ENCODE peak calls at places on chromosomes 5 and 9, in eight cellular contexts. K, U, A, V, S, F, Q and N are unnamed samples.
A peak's percentile ranks its signal among the peaks of the same experiment; 100 is the strongest.

GRCh38 chr5:34817558-34818351 is 21.2 kb upstream of the TTC23L start:
- DNase-seq in S (no peak), A (no peak), Q (no peak), U (no peak), F (no peak), V (no peak), K (no peak), N (no peak)

GRCh38 chr5:54091416-54092130 is 218.8 kb downstream of the ARL15 start:
- DNase-seq in Q (no peak), U (no peak), F (peak; percentile 51), V (no peak), S (no peak), K (no peak), A (no peak), N (no peak)

GRCh38 chr9:16032799-16033198 is 480.0 kb downstream of the CCDC171 start:
- DNase-seq in S (peak; percentile 55), V (no peak), K (no peak), F (no peak), Q (no peak), A (no peak), U (no peak), N (no peak)

GRCh38 chr9:93830224-93830596 is 124.9 kb downstream of the BARX1 start:
- DNase-seq in U (no peak), Q (no peak), V (no peak), A (peak; percentile 39), F (no peak), S (no peak), K (no peak), N (no peak)

GRCh38 chr5:66440202-66440680 is 156.0 kb upstream of the MAST4 start:
- DNase-seq in Q (no peak), F (no peak), K (no peak), A (no peak), V (no peak), U (no peak), S (no peak), N (no peak)

GRCh38 chr5:101677961-101678360 is 618.1 kb downstream of the SLCO4C1 start:
- DNase-seq in S (no peak), A (no peak), U (no peak), V (no peak), K (no peak), Q (no peak), F (no peak), N (no peak)

GRCh38 chr9:134365791-134366222 is 39.6 kb downstream of the RXRA start:
- DNase-seq in V (peak; percentile 84), K (peak; percentile 85), A (no peak), U (no peak), Q (no peak), F (peak; percentile 57), S (no peak), N (no peak)

GRCh38 chr5:60507687-60508086 is 192.3 kb downstream of the DEPDC1B start:
- DNase-seq in Q (no peak), V (no peak), K (no peak), F (no peak), S (no peak), A (no peak), U (no peak), N (no peak)

GRCh38 chr9:88355166-88355565 is 33.1 kb upstream of the SPIN1 start:
- DNase-seq in K (no peak), Q (no peak), F (no peak), V (no peak), S (peak; percentile 81), A (no peak), U (no peak), N (no peak)

GRCh38 chr5:29042152-29042551 is 2003.8 kb upstream of the CDH9 start:
- DNase-seq in U (no peak), V (no peak), A (no peak), S (no peak), K (no peak), Q (no peak), F (no peak), N (no peak)

GRCh38 chr5:65955746-65956145 is 29.4 kb downstream of the ERBIN start:
- DNase-seq in S (no peak), K (no peak), Q (no peak), U (no peak), F (no peak), V (no peak), A (no peak), N (no peak)

GRCh38 chr9:79565245-79565644 is 6.5 kb upstream of the TLE4 start:
- DNase-seq in K (no peak), Q (peak; percentile 39), A (no peak), S (peak; percentile 65), U (no peak), V (no peak), F (no peak), N (no peak)

GRCh38 chr9:104787306-104788015 is 23.5 kb downstream of the NIPSNAP3B start:
- DNase-seq in U (no peak), V (no peak), Q (no peak), A (no peak), S (no peak), F (no peak), K (no peak), N (no peak)

GRCh38 chr5:50958852-50959457 is 292.5 kb downstream of the PARP8 start:
- DNase-seq in U (no peak), A (no peak), S (peak; percentile 49), Q (peak; percentile 62), F (no peak), V (no peak), K (peak; percentile 59), N (no peak)

GRCh38 chr9:110116543-110116885 is 91.4 kb downstream of the C9orf152 start:
- DNase-seq in U (no peak), Q (no peak), K (no peak), A (no peak), F (no peak), V (no peak), S (peak; percentile 17), N (no peak)
- H3K27ac ChIP-seq in U (no peak overlapping the region), Q (no peak overlapping the region), K (peak overlapping the region; percentile 61), A (no peak overlapping the region), F (no peak overlapping the region), V (peak overlapping the region; percentile 50), S (no peak overlapping the region), N (no peak overlapping the region)

GRCh38 chr5:113060410-113061025 is 83.9 kb downstream of the DCP2 start:
- DNase-seq in A (no peak), S (no peak), Q (no peak), F (no peak), K (no peak), V (no peak), U (no peak), N (no peak)

GRCh38 chr5:113065626-113066025 is 89.0 kb downstream of the DCP2 start:
- DNase-seq in S (no peak), A (no peak), F (no peak), Q (no peak), V (no peak), K (no peak), U (no peak), N (no peak)

GRCh38 chr5:113063927-113064326 is 87.3 kb downstream of the DCP2 start:
- DNase-seq in K (no peak), A (no peak), U (no peak), V (no peak), F (no peak), Q (no peak), S (no peak), N (peak; percentile 12)

GRCh38 chr5:113061851-113062631 is 85.4 kb downstream of the DCP2 start:
- DNase-seq in A (no peak), V (no peak), F (no peak), Q (no peak), U (no peak), K (peak; percentile 33), S (peak; percentile 64), N (no peak)

DNA sequence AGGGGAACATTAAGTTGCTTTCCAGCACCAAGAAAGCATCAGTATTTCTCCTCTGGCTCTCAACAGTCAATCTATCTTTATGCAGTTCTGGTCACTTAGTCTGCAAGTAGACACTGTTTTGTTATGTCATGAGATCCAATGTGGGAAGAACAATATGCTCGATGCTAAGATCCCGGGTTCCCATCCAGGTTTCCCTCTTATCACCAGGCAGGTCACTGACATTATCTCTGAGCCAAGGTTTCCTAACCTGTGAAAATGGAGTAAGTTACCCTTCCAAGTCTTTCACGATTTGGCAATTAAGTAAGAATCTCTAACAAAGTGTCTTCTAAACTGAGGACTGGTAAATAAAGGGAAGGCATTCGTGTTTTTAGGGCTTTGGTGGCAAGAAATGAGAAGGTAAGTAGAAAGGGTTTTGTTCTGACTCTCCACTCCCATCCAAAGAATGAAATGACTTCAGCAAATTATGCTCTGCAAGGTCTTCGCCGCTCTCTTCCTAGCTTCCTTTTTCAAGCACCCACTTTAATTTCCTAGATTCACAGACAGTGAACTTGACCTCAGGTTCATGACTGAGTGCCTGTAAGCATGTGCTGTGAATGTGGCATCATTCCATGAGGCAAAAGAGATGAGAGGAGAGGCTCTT is 86.4 kb downstream of the DCP2 start:
- DNase-seq in U (no peak), V (no peak), A (no peak), S (no peak), K (no peak), F (no peak), Q (no peak), N (no peak)
- H3K27ac ChIP-seq in U (no peak overlapping the region), V (no peak overlapping the region), A (no peak overlapping the region), S (peak overlapping the region; percentile 0), K (no peak overlapping the region), F (no peak overlapping the region), Q (no peak overlapping the region), N (no peak overlapping the region)

GRCh38 chr5:172370648-172371248 is 83.6 kb downstream of the SH3PXD2B start:
- DNase-seq in V (no peak), F (no peak), K (no peak), Q (peak; percentile 37), A (no peak), S (peak; percentile 85), U (no peak), N (no peak)

GRCh38 chr5:172374783-172375182 is 79.5 kb downstream of the SH3PXD2B start:
- DNase-seq in U (no peak), S (no peak), F (no peak), A (no peak), Q (no peak), K (no peak), V (no peak), N (no peak)

GRCh38 chr5:172365948-172366608 is 82.5 kb upstream of the UBTD2 start:
- DNase-seq in V (no peak), F (no peak), A (no peak), Q (no peak), U (no peak), S (no peak), K (no peak), N (no peak)

GRCh38 chr5:172373680-172374079 is 80.6 kb downstream of the SH3PXD2B start:
- DNase-seq in Q (no peak), U (no peak), V (no peak), K (no peak), F (no peak), A (no peak), S (no peak), N (no peak)

DNA sequence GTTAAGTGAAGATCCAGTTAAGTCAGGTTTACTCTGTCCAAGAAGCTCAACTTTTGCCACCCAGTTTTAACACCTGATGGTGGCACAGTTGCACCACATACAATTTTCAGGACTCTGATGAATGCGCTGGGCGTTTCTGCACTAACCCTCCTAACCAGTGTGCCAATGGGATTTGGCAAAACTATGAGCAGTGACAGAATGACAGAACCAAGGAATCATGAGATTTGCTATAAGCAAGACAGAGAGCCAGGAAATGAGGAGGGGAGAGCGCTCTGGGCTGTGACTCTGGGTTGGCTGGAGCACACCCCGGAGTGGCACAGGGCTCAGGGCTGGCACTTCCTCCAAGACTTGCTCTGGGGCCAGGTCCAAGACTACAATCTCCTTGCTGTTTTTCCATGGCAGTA is 84.1 kb downstream of the SH3PXD2B start:
- DNase-seq in U (no peak), K (no peak), S (no peak), V (no peak), Q (no peak), A (no peak), F (no peak), N (peak; percentile 20)
- H3K27ac ChIP-seq in U (no peak overlapping the region), K (no peak overlapping the region), S (no peak overlapping the region), V (no peak overlapping the region), Q (no peak overlapping the region), A (no peak overlapping the region), F (no peak overlapping the region), N (no peak overlapping the region)

GRCh38 chr9:130414910-130415746 is 29.6 kb upstream of the ASS1 start:
- DNase-seq in S (no peak), A (no peak), K (no peak), F (no peak), U (no peak), V (no peak), Q (no peak), N (no peak)
- H3K27ac ChIP-seq in S (no peak overlapping the region), A (no peak overlapping the region), K (no peak overlapping the region), F (no peak overlapping the region), U (no peak overlapping the region), V (no peak overlapping the region), Q (no peak overlapping the region), N (no peak overlapping the region)